ENCODE peak calls at places on chromosome 13, in five cellular contexts. W is thoracic aorta; Q is hepatocyte; T is stimulated activated CD4-positive, alpha-beta T cell treated with anti-CD3 and anti-CD28 coated beads, Interleukin-1b, Interleukin-23, amount 100 ng/mL, for 1 hour; I is HEK293T. J is an unnamed sample.

GRCh38 chr13:33347866-33348265 is 62.3 kb upstream of the STARD13 start:
- DNase-seq in Q (no peak), I (no peak), T (no peak), W (no peak), J (no peak)

GRCh38 chr13:72530471-72530870 is 197.0 kb downstream of the MZT1 start:
- DNase-seq in Q (no peak), W (no peak), T (no peak), I (no peak), J (no peak)

GRCh38 chr13:33637978-33638743 is 179.8 kb upstream of the RFC3 start:
- DNase-seq in Q (no peak), T (no peak), W (no peak), I (no peak), J (no peak)

GRCh38 chr13:98810746-98811145 is 58.3 kb upstream of the SLC15A1 start:
- DNase-seq in Q (peak), W (no peak), T (no peak), I (no peak), J (no peak)

GRCh38 chr13:107819071-107819470 is 396.3 kb downstream of the LIG4 start:
- DNase-seq in W (no peak), Q (no peak), T (no peak), I (no peak), J (no peak)

GRCh38 chr13:24671367-24672117 is 8.7 kb upstream of the ATP12A start:
- DNase-seq in T (no peak), W (no peak), Q (peak), I (peak), J (no peak)

GRCh38 chr13:105368781-105369180 is 1166.7 kb downstream of the EFNB2 start:
- DNase-seq in I (no peak), Q (no peak), W (no peak), T (no peak), J (no peak)

GRCh38 chr13:19606152-19606551 is 27.3 kb upstream of the MPHOSPH8 start:
- DNase-seq in I (no peak), T (no peak), Q (no peak), W (no peak), J (no peak)

GRCh38 chr13:80256352-80256932 is 84.5 kb downstream of the SPRY2 start:
- DNase-seq in Q (no peak), W (no peak), I (no peak), T (no peak), J (no peak)

J was measured in GM12864.